ENCODE peak calls at places on chromosomes 7 and 10, in four cellular contexts. One of them, this sample, is unnamed. For H3K9me3, the result is how much of the 10 kb centered on the place peaks cover.

GRCh38 chr10:110556993-110557601 is 10.4 kb upstream of the SMC3 start:
- DNase-seq in spleen: peak
- DNase-seq in CD4-positive, alpha-beta T cell: peak
- DNase-seq in uterus: no peak
- DNase-seq in this sample: peak

GRCh38 chr10:85735997-85736396 is 630.6 kb downstream of the GRID1 start:
- DNase-seq in spleen: no peak
- DNase-seq in CD4-positive, alpha-beta T cell: no peak
- DNase-seq in uterus: no peak
- DNase-seq in this sample: no peak

GRCh38 chr10:17001961-17002749 is 127.5 kb downstream of the CUBN start:
- DNase-seq in spleen: no peak
- DNase-seq in CD4-positive, alpha-beta T cell: no peak
- DNase-seq in uterus: peak
- DNase-seq in this sample: peak

GRCh38 chr7:151058766-151059361 is 525 bp upstream of the SLC4A2 start:
- DNase-seq in spleen: peak
- DNase-seq in CD4-positive, alpha-beta T cell: no peak
- DNase-seq in uterus: no peak
- DNase-seq in this sample: no peak

GRCh38 chr7:37376386-37376785 is 72.3 kb downstream of the ELMO1 start:
- DNase-seq in spleen: no peak
- DNase-seq in CD4-positive, alpha-beta T cell: no peak
- DNase-seq in uterus: no peak
- DNase-seq in this sample: no peak

GRCh38 chr10:112775892-112776679 is 174.0 kb upstream of the TCF7L2 start:
- DNase-seq in spleen: no peak
- DNase-seq in CD4-positive, alpha-beta T cell: no peak
- DNase-seq in uterus: no peak
- DNase-seq in this sample: no peak

GRCh38 chr7:156497776-156498509 is 142.6 kb upstream of the RNF32 start:
- DNase-seq in spleen: no peak
- DNase-seq in CD4-positive, alpha-beta T cell: no peak
- DNase-seq in uterus: no peak
- DNase-seq in this sample: no peak

GRCh38 chr10:131260452-131261211 is 50.9 kb downstream of the TCERG1L start:
- DNase-seq in spleen: peak
- DNase-seq in CD4-positive, alpha-beta T cell: no peak
- DNase-seq in uterus: no peak
- DNase-seq in this sample: no peak

GRCh38 chr7:101299511-101300464 is 21.8 kb downstream of the IFT22 start:
- DNase-seq in spleen: no peak
- DNase-seq in CD4-positive, alpha-beta T cell: no peak
- DNase-seq in uterus: no peak
- DNase-seq in this sample: no peak

GRCh38 chr10:104447331-104447730 is 93.7 kb downstream of the CFAP58 start:
- DNase-seq in spleen: no peak
- DNase-seq in CD4-positive, alpha-beta T cell: no peak
- DNase-seq in uterus: no peak
- DNase-seq in this sample: no peak

DNA sequence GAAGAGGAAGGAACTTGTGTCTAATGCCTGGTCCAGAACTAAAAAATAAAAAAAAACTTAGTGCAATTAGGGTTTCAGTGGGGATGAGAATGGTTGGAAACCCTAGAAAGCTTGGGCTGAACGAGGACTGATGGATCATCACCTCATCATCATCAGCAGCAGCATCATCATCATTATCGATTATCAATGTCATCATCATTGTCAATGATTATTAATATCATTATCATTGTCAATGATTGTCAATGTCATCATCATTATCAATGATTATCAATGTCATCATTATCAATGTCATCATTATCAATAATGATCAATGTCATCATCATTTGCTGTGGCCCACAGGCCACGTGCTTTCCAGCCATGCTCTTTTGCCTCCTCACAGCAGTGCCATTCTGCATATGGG is 952.0 kb upstream of the ZNF722 start:
- DNase-seq in spleen: no peak
- DNase-seq in CD4-positive, alpha-beta T cell: no peak
- DNase-seq in uterus: no peak
- DNase-seq in this sample: no peak
- H3K9me3 ChIP-seq in spleen: under half
- H3K9me3 ChIP-seq in CD4-positive, alpha-beta T cell: under half
- H3K9me3 ChIP-seq in uterus: under half
- H3K9me3 ChIP-seq in this sample: under half

GRCh38 chr10:108411181-108411580 is 1246.7 kb upstream of the SORCS1 start:
- DNase-seq in spleen: no peak
- DNase-seq in CD4-positive, alpha-beta T cell: no peak
- DNase-seq in uterus: no peak
- DNase-seq in this sample: no peak
- H3K9me3 ChIP-seq in spleen: under half
- H3K9me3 ChIP-seq in CD4-positive, alpha-beta T cell: under half
- H3K9me3 ChIP-seq in uterus: under half
- H3K9me3 ChIP-seq in this sample: under half

GRCh38 chr10:2150315-2150714 is 413.0 kb upstream of the ADARB2 start:
- DNase-seq in spleen: no peak
- DNase-seq in CD4-positive, alpha-beta T cell: no peak
- DNase-seq in uterus: no peak
- DNase-seq in this sample: no peak
- H3K9me3 ChIP-seq in spleen: under half
- H3K9me3 ChIP-seq in CD4-positive, alpha-beta T cell: under half
- H3K9me3 ChIP-seq in uterus: under half
- H3K9me3 ChIP-seq in this sample: under half

GRCh38 chr7:158006841-158007696 is 580.6 kb downstream of the PTPRN2 start:
- DNase-seq in spleen: peak
- DNase-seq in CD4-positive, alpha-beta T cell: no peak
- DNase-seq in uterus: no peak
- DNase-seq in this sample: no peak
- H3K9me3 ChIP-seq in spleen: under half
- H3K9me3 ChIP-seq in CD4-positive, alpha-beta T cell: under half
- H3K9me3 ChIP-seq in uterus: under half
- H3K9me3 ChIP-seq in this sample: under half

GRCh38 chr10:1654247-1654646 is 83.1 kb downstream of the ADARB2 start:
- DNase-seq in spleen: no peak
- DNase-seq in CD4-positive, alpha-beta T cell: no peak
- DNase-seq in uterus: no peak
- DNase-seq in this sample: no peak
- H3K9me3 ChIP-seq in spleen: under half
- H3K9me3 ChIP-seq in CD4-positive, alpha-beta T cell: under half
- H3K9me3 ChIP-seq in uterus: under half
- H3K9me3 ChIP-seq in this sample: under half

GRCh38 chr7:65001291-65001814 is 5.1 kb downstream of the ERV3-1 start:
- DNase-seq in spleen: no peak
- DNase-seq in CD4-positive, alpha-beta T cell: no peak
- DNase-seq in uterus: no peak
- DNase-seq in this sample: no peak
- H3K9me3 ChIP-seq in spleen: half or more
- H3K9me3 ChIP-seq in CD4-positive, alpha-beta T cell: under half
- H3K9me3 ChIP-seq in uterus: under half
- H3K9me3 ChIP-seq in this sample: under half

DNA sequence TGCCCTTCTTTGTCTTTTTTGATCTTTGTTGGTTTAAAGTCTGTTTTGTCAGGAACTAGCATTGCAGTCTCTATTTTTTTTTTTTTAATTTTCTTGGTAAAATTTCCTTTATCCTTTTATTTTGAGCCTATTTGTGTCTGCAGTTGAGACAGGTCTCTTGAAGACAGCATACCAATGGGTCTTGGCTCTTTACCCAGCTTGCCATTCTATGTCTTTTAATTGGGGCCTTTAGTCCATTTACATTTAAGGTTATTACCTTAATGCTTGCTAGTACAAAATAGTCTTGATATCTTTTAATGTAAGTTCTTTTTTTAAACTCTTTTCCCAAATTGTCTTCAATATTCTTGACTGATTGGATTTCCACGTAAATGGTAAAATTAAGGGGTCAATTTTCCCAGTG is 398.3 kb upstream of the CHRM2 start:
- DNase-seq in spleen: no peak
- DNase-seq in CD4-positive, alpha-beta T cell: no peak
- DNase-seq in uterus: no peak
- DNase-seq in this sample: no peak
- H3K9me3 ChIP-seq in spleen: half or more
- H3K9me3 ChIP-seq in CD4-positive, alpha-beta T cell: under half
- H3K9me3 ChIP-seq in uterus: under half
- H3K9me3 ChIP-seq in this sample: under half

GRCh38 chr7:265998-266850 is 23.7 kb upstream of the FOXL3 start:
- DNase-seq in spleen: peak
- DNase-seq in CD4-positive, alpha-beta T cell: no peak
- DNase-seq in uterus: no peak
- DNase-seq in this sample: no peak
- H3K9me3 ChIP-seq in spleen: under half
- H3K9me3 ChIP-seq in CD4-positive, alpha-beta T cell: under half
- H3K9me3 ChIP-seq in uterus: under half
- H3K9me3 ChIP-seq in this sample: under half

DNA sequence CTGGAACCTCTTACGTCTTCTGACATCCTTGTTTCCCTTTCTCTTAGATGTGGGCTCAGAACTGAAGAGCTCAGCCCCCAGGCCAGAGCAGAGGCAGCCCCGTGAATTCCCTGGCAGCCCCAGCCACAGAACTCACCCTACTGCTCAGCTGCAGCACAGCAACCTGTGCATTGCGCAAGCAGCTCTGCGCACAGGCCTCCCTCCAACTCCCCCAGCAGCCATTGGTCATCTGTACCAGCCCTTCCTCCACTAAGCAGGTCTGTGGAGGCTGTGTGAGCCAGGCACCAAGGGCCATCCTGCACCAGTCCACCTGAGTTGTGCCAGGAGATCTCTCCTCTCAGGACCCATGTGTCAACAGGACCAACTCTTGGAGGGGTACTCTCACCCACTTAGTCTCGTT is 54.5 kb downstream of the ZNF33B start:
- DNase-seq in spleen: no peak
- DNase-seq in CD4-positive, alpha-beta T cell: no peak
- DNase-seq in uterus: no peak
- DNase-seq in this sample: no peak
- H3K9me3 ChIP-seq in spleen: under half
- H3K9me3 ChIP-seq in CD4-positive, alpha-beta T cell: half or more
- H3K9me3 ChIP-seq in uterus: under half
- H3K9me3 ChIP-seq in this sample: under half

DNA sequence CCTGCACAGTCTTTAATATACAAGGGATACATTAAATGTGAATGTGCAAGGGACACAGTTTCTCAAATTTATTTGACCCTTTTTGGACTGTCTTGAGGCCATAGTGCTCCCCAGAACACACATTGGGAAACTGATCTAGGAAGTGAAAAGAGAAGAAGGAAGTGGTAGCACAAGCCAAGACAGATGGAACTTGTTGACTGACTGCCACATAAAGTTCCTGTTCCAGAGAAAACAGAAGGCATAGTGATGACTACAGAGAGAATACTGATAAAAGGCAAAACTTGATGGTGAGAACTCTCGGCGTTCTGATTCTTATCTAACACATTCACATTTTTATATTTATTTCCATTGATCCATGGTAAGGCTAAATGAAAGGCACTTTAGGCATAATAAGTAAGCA is 1216.4 kb downstream of the CNTNAP2 start:
- DNase-seq in spleen: no peak
- DNase-seq in CD4-positive, alpha-beta T cell: no peak
- DNase-seq in uterus: no peak
- DNase-seq in this sample: no peak
- H3K9me3 ChIP-seq in spleen: under half
- H3K9me3 ChIP-seq in CD4-positive, alpha-beta T cell: under half
- H3K9me3 ChIP-seq in uterus: under half
- H3K9me3 ChIP-seq in this sample: under half

This sample was measured in prostate gland.